ENCODE peak calls at places on chromosomes 16 and 17, in seven cellular contexts. G is Karpas-422, W is GM12878, J is HCT116, Z is PC-3, R is GM23338, N is fibroblast of lung. D is an unnamed sample. For H4K20me1, the result is how much of the 10 kb centered on the place peaks cover.

GRCh38 chr17:19705201-19705600 is 11.2 kb downstream of the SLC47A2 start:
- DNase-seq in G (no peak), W (no peak), J (no peak), Z (no peak), R (no peak), N (no peak), D (no peak)

GRCh38 chr17:2694381-2695242 is 17.0 kb downstream of the CLUH start:
- DNase-seq in G (no peak), W (no peak), J (no peak), Z (no peak), R (no peak), N (no peak), D (no peak)

GRCh38 chr16:15704545-15704987 is 54.5 kb downstream of the NDE1 start:
- DNase-seq in G (peak), W (no peak), J (peak), Z (peak), R (peak), N (peak), D (peak)

GRCh38 chr16:30011505-30012480 is 966 bp upstream of the DOC2A start:
- DNase-seq in G (no peak), W (no peak), J (no peak), Z (no peak), R (peak), N (no peak), D (no peak)

GRCh38 chr16:27174007-27174406 is 29.3 kb upstream of the KDM8 start:
- DNase-seq in G (no peak), W (no peak), J (no peak), Z (peak), R (no peak), N (no peak), D (no peak)

GRCh38 chr16:48558269-48558915 is 51.6 kb downstream of the N4BP1 start:
- DNase-seq in G (no peak), W (no peak), J (no peak), Z (no peak), R (no peak), N (no peak), D (peak)

GRCh38 chr17:42514279-42514678 is 21.8 kb upstream of the NAGLU start:
- DNase-seq in G (no peak), W (no peak), J (no peak), Z (no peak), R (no peak), N (no peak), D (no peak)

GRCh38 chr17:2796164-2797140 is at the start of gene RAP1GAP2:
- DNase-seq in G (no peak), W (no peak), J (no peak), Z (no peak), R (no peak), N (no peak), D (no peak)

GRCh38 chr16:984106-984505 is 2.5 kb downstream of the SOX8 start:
- DNase-seq in G (no peak), W (no peak), J (no peak), Z (no peak), R (no peak), N (no peak), D (no peak)

GRCh38 chr16:24701521-24701951 is 27.9 kb upstream of the TNRC6A start:
- DNase-seq in G (no peak), W (no peak), J (no peak), Z (peak), R (no peak), N (peak), D (no peak)

GRCh38 chr16:20768818-20769217 is 5.0 kb downstream of the ACSM3 start:
- DNase-seq in G (no peak), W (no peak), J (no peak), Z (no peak), R (no peak), N (no peak), D (no peak)

GRCh38 chr16:82899731-82900454 is 273.1 kb downstream of the CDH13 start:
- DNase-seq in G (no peak), W (no peak), J (no peak), Z (no peak), R (no peak), N (peak), D (peak)

GRCh38 chr16:69040144-69040909 is 65.1 kb upstream of the HAS3 start:
- DNase-seq in G (no peak), W (no peak), J (peak), Z (peak), R (no peak), N (peak), D (peak)

GRCh38 chr16:66605177-66605999 is 884 bp downstream of the CMTM3 start:
- DNase-seq in G (no peak), W (no peak), J (no peak), Z (peak), R (peak), N (peak), D (peak)

GRCh38 chr17:60421273-60422161 is 772 bp upstream of the CHCT1 start:
- DNase-seq in G (peak), W (no peak), J (no peak), Z (no peak), R (peak), N (peak), D (peak)

GRCh38 chr17:64056269-64057005 is 36.0 kb upstream of the ICAM2 start:
- DNase-seq in G (peak), W (peak), J (no peak), Z (peak), R (peak), N (no peak), D (no peak)

GRCh38 chr16:50588276-50588675 is 40.1 kb downstream of the NKD1 start:
- DNase-seq in G (no peak), W (no peak), J (no peak), Z (no peak), R (no peak), N (no peak), D (no peak)

GRCh38 chr17:75288784-75289121 is 480 bp downstream of the SLC25A19 start:
- DNase-seq in G (peak), W (no peak), J (no peak), Z (peak), R (peak), N (no peak), D (no peak)

GRCh38 chr17:9414471-9414870 is 161.1 kb downstream of the STX8 start:
- DNase-seq in G (no peak), W (peak), J (no peak), Z (no peak), R (no peak), N (no peak), D (no peak)

GRCh38 chr17:42121066-42121769 is at the start of gene KAT2A:
- DNase-seq in G (peak), W (no peak), J (peak), Z (no peak), R (peak), N (peak), D (peak)

GRCh38 chr17:18163528-18163927 is 20.1 kb upstream of the ALKBH5 start:
- DNase-seq in G (no peak), W (no peak), J (no peak), Z (no peak), R (no peak), N (no peak), D (no peak)

GRCh38 chr17:69175262-69175811 is 33.6 kb upstream of the ABCA6 start:
- DNase-seq in G (no peak), W (no peak), J (no peak), Z (no peak), R (no peak), N (no peak), D (no peak)

GRCh38 chr16:17327671-17328335 is 143.0 kb downstream of the XYLT1 start:
- DNase-seq in G (no peak), W (no peak), J (no peak), Z (no peak), R (no peak), N (peak), D (no peak)

GRCh38 chr16:47774661-47775060 is 313.5 kb downstream of the PHKB start:
- DNase-seq in G (no peak), W (no peak), J (no peak), Z (peak), R (peak), N (peak), D (peak)

GRCh38 chr17:81865733-81866439 is 5.3 kb downstream of the ARHGDIA start:
- DNase-seq in G (peak), W (no peak), J (no peak), Z (peak), R (no peak), N (no peak), D (peak)

GRCh38 chr17:64357191-64357981 is 33.3 kb downstream of the PECAM1 start:
- DNase-seq in G (no peak), W (no peak), J (no peak), Z (peak), R (peak), N (peak), D (peak)

GRCh38 chr17:66915204-66915611 is 49.3 kb upstream of the CACNG4 start:
- DNase-seq in G (no peak), W (no peak), J (peak), Z (peak), R (peak), N (no peak), D (peak)

GRCh38 chr17:15436399-15437369 is 30.7 kb downstream of the CDRT4 start:
- DNase-seq in G (peak), W (no peak), J (peak), Z (peak), R (peak), N (no peak), D (no peak)

GRCh38 chr16:70661918-70662641 is 15.7 kb downstream of the IL34 start:
- DNase-seq in G (no peak), W (no peak), J (no peak), Z (no peak), R (no peak), N (peak), D (no peak)

GRCh38 chr17:9356488-9356911 is 219.1 kb downstream of the STX8 start:
- DNase-seq in G (peak), W (no peak), J (no peak), Z (no peak), R (no peak), N (no peak), D (no peak)

GRCh38 chr17:11598274-11599221 is at the start of gene DNAH9:
- DNase-seq in G (no peak), W (no peak), J (no peak), Z (no peak), R (peak), N (peak), D (peak)

GRCh38 chr16:50735629-50736122 is 6.2 kb upstream of the CYLD start:
- DNase-seq in G (no peak), W (peak), J (no peak), Z (no peak), R (no peak), N (no peak), D (no peak)

GRCh38 chr17:79065105-79065670 is 9.4 kb upstream of the ENGASE start:
- DNase-seq in G (peak), W (no peak), J (peak), Z (peak), R (peak), N (peak), D (no peak)

GRCh38 chr17:35185849-35186248 is 8.3 kb downstream of the SLC35G3 start:
- DNase-seq in G (no peak), W (peak), J (no peak), Z (no peak), R (no peak), N (no peak), D (no peak)

GRCh38 chr16:64398795-64399194 is 723.1 kb downstream of the CDH11 start:
- DNase-seq in G (no peak), W (no peak), J (no peak), Z (peak), R (no peak), N (no peak), D (no peak)

GRCh38 chr17:66465701-66466100 is 163.3 kb downstream of the PRKCA start:
- DNase-seq in G (no peak), W (no peak), J (no peak), Z (no peak), R (no peak), N (no peak), D (no peak)

GRCh38 chr17:4721203-4722135 is 9.8 kb upstream of the MED11 start:
- DNase-seq in G (no peak), W (no peak), J (peak), Z (peak), R (no peak), N (peak), D (no peak)

DNA sequence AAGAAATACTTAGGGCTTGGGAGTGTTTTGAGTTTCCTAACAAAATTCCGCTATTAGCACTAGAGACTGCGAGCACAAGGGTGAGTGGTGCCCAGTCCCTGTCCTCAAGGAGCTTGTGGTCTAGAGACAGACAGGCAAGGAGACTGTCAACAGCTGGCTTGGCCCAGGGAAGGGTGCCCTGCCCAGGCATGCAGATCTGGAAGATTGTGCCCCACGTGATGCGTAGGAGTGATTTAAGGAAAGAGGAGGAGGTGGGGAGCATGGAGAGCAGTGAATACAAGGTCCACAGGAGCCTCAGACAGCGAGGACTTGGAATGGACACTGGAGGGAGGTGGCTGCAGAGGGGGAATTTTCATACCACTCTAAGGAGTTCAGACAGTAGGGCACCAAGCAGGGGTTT is 25.0 kb downstream of the SCPEP1 start:
- DNase-seq in G (no peak), W (no peak), J (no peak), Z (no peak), R (no peak), N (no peak), D (no peak)
- H4K20me1 ChIP-seq in G (under half), W (under half), J (under half), Z (under half), R (under half), N (under half), D (under half)

DNA sequence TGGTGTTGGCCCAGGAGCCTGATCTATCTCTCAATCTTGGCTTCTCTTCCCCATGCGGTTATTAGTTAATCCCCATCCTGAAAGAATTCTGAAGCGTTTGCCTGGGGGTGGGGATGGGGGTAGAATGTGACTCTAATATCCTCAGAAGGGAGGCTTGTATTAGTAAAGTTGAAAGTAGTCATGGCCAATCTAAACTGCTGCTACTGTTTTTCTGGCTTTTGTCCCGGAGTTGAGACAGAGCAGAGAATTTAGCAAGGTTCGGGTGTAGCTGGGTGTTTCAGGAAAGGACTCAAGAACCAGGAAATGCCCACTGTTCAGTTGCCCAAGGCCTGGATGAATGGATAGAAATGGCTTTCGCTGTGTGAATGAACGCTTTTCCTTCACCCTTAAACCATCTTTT is 17.6 kb upstream of the ITGAM start:
- DNase-seq in G (no peak), W (no peak), J (no peak), Z (no peak), R (no peak), N (no peak), D (peak)
- H2AFZ ChIP-seq in G (no peak), W (no peak), J (no peak), Z (no peak), R (peak), N (no peak), D (no peak)

GRCh38 chr17:40563371-40564052 is 1.8 kb downstream of the CCR7 start:
- DNase-seq in G (no peak), W (no peak), J (no peak), Z (no peak), R (no peak), N (no peak), D (no peak)
- H4K20me1 ChIP-seq in G (under half), W (under half), J (under half), Z (under half), R (under half), N (under half), D (under half)

GRCh38 chr17:962650-963049 is 16.9 kb downstream of the NXN start:
- DNase-seq in G (no peak), W (no peak), J (no peak), Z (no peak), R (peak), N (no peak), D (no peak)
- H2AFZ ChIP-seq in G (no peak), W (no peak), J (no peak), Z (no peak), R (no peak), N (no peak), D (no peak)

DNA sequence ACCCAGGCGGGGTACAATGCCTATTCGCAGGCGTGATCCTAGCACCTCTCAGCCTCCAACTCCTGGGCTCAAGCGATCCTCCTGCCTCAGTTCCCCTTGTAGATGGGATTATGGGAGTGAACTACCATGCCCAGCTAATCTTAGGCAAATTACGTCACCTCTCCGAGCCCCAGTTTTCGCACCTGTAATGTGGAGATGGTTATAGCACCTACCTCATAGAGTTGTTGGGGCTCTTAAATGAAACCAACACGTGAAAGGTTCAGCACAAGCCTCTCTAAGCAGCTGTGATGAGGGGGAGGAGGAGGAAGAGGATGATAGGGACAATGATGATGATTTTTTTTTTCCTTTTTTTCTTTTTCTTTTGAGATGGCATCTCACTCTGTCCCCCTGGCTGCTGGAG is 59.9 kb downstream of the ABR start:
- DNase-seq in G (no peak), W (no peak), J (no peak), Z (no peak), R (no peak), N (no peak), D (no peak)
- H4K20me1 ChIP-seq in G (under half), W (under half), J (under half), Z (under half), R (under half), N (under half), D (under half)

GRCh38 chr16:3364774-3365427 is 9.2 kb downstream of the OR2C1 start:
- DNase-seq in G (no peak), W (peak), J (no peak), Z (peak), R (peak), N (peak), D (peak)
- H2AFZ ChIP-seq in G (no peak), W (peak), J (no peak), Z (peak), R (peak), N (peak), D (peak)

GRCh38 chr17:30160419-30161172 is 44.0 kb downstream of the NSRP1 start:
- DNase-seq in G (no peak), W (no peak), J (no peak), Z (no peak), R (no peak), N (no peak), D (no peak)
- H4K20me1 ChIP-seq in G (under half), W (under half), J (under half), Z (under half), R (under half), N (under half), D (under half)

GRCh38 chr17:21460358-21460757 is 84.2 kb downstream of the KCNJ12 start:
- DNase-seq in G (no peak), W (no peak), J (no peak), Z (peak), R (no peak), N (peak), D (no peak)

GRCh38 chr17:21459536-21459935 is 83.4 kb downstream of the KCNJ12 start:
- DNase-seq in G (no peak), W (no peak), J (no peak), Z (no peak), R (no peak), N (no peak), D (no peak)

GRCh38 chr17:21457051-21458026 is 81.2 kb downstream of the KCNJ12 start:
- DNase-seq in G (peak), W (peak), J (peak), Z (peak), R (peak), N (peak), D (peak)

GRCh38 chr17:21455761-21456160 is 79.6 kb downstream of the KCNJ12 start:
- DNase-seq in G (no peak), W (no peak), J (no peak), Z (no peak), R (no peak), N (no peak), D (no peak)

GRCh38 chr17:21458036-21458435 is 81.9 kb downstream of the KCNJ12 start:
- DNase-seq in G (no peak), W (no peak), J (no peak), Z (no peak), R (peak), N (no peak), D (no peak)
- H2AFZ ChIP-seq in G (no peak), W (no peak), J (no peak), Z (no peak), R (no peak), N (no peak), D (no peak)

DNA sequence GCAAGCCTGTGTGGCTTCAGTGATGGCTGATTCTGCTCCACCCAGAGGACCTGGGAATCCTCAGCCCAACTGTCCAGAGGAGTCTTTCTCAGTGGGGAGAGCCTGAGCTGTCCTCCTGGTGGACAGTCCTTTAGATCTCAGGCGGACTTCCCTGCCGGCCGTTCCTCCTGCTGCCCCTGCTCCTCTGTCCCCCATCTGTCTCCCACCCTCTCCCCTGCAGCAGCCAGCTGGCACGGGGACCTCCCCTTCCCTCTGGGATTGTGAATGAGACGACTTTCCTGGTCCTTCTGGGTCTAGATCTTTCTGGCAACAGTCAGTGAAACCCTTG is 279.7 kb downstream of the SEC14L1 start:
- DNase-seq in G (no peak), W (no peak), J (no peak), Z (no peak), R (no peak), N (no peak), D (no peak)
- H4K20me1 ChIP-seq in G (under half), W (under half), J (under half), Z (under half), R (under half), N (under half), D (under half)

GRCh38 chr16:51759329-51759728 is 608.3 kb upstream of the SALL1 start:
- DNase-seq in G (no peak), W (no peak), J (no peak), Z (no peak), R (no peak), N (no peak), D (no peak)

GRCh38 chr16:51756447-51757123 is 605.5 kb upstream of the SALL1 start:
- DNase-seq in G (no peak), W (no peak), J (no peak), Z (no peak), R (no peak), N (no peak), D (no peak)

GRCh38 chr16:51757921-51758479 is 606.9 kb upstream of the SALL1 start:
- DNase-seq in G (no peak), W (no peak), J (no peak), Z (no peak), R (no peak), N (no peak), D (no peak)

GRCh38 chr16:51755039-51755501 is 604.0 kb upstream of the SALL1 start:
- DNase-seq in G (no peak), W (no peak), J (no peak), Z (no peak), R (peak), N (no peak), D (peak)

DNA sequence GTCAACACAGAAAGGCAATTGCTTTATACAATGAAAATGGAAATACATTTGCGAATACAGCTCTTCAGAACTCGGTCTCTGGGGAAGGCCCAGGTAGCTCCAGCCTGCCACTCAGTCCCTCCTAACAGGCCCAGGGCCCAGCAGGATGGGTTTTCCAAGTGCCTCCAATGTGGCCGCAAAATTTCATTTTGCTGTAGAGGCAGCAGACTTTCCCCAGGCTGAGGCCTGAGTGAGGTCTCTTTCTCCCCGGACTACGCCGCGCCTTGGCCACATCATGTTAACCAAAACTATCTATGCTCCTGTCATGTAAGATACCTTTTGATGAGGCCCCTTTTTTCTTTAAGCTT is 606.0 kb upstream of the SALL1 start:
- DNase-seq in G (no peak), W (no peak), J (no peak), Z (no peak), R (no peak), N (no peak), D (no peak)
- H2AFZ ChIP-seq in G (no peak), W (no peak), J (no peak), Z (no peak), R (no peak), N (no peak), D (no peak)